ENCODE peak calls at places on chromosomes 11 and 22, in five cellular contexts. O, U, N, F and P are unnamed samples.

GRCh38 chr11:34633640-34633989 is 12.7 kb downstream of the EHF start:
- DNase-seq in F (no peak), N (no peak), O (no peak), U (no peak), P (no peak)

GRCh38 chr11:96228911-96229310 is 114.1 kb downstream of the MAML2 start:
- DNase-seq in O (no peak), N (no peak), U (no peak), F (no peak), P (no peak)

GRCh38 chr11:112881461-112881860 is 79.8 kb upstream of the NCAM1 start:
- DNase-seq in O (peak), U (no peak), F (peak), N (peak), P (no peak)

GRCh38 chr11:77096591-77097019 is 6.0 kb upstream of the OMP start:
- DNase-seq in U (no peak), O (no peak), N (no peak), F (no peak), P (no peak)

GRCh38 chr11:1163911-1164735 is 6.4 kb downstream of the MUC5AC start:
- DNase-seq in F (peak), U (no peak), O (no peak), N (peak), P (no peak)

GRCh38 chr11:36019722-36020121 is 75.9 kb downstream of the LDLRAD3 start:
- DNase-seq in N (no peak), U (no peak), F (no peak), O (no peak), P (no peak)

GRCh38 chr11:112570335-112570734 is 309.7 kb upstream of the PLET1 start:
- DNase-seq in U (no peak), N (no peak), F (no peak), O (no peak), P (no peak)

GRCh38 chr11:75759832-75760231 is 8.7 kb upstream of the DGAT2 start:
- DNase-seq in F (no peak), U (no peak), N (no peak), O (no peak), P (no peak)

GRCh38 chr22:25364736-25365241 is 145.3 kb downstream of the CRYBB2 start:
- DNase-seq in F (no peak), N (peak), O (no peak), U (no peak), P (no peak)

GRCh38 chr11:100684101-100685065 is 2.7 kb upstream of the ARHGAP42 start:
- DNase-seq in F (no peak), N (no peak), O (no peak), U (no peak), P (no peak)

GRCh38 chr11:86490582-86490981 is 115.9 kb downstream of the CCDC81 start:
- DNase-seq in U (no peak), N (no peak), F (no peak), O (no peak), P (no peak)

GRCh38 chr11:19552100-19552499 is 160.5 kb upstream of the NAV2 start:
- DNase-seq in F (no peak), O (no peak), U (no peak), N (no peak), P (no peak)

GRCh38 chr11:107719557-107720304 is 7.9 kb upstream of the SLN start:
- DNase-seq in U (no peak), N (no peak), F (no peak), O (no peak), P (no peak)

GRCh38 chr11:127074151-127074761 is 73.7 kb upstream of the KIRREL3 start:
- DNase-seq in U (peak), O (no peak), N (no peak), F (no peak), P (no peak)
- TF ChIP-seq CTCF in U (peak), O (peak), N (no peak), F (no peak), P (peak)

GRCh38 chr11:68610452-68611116 is 73.8 kb upstream of the GAL start:
- DNase-seq in F (no peak), U (no peak), O (no peak), N (no peak), P (no peak)
- TF ChIP-seq CTCF in F (no peak), U (peak), O (no peak), N (no peak), P (peak)

DNA sequence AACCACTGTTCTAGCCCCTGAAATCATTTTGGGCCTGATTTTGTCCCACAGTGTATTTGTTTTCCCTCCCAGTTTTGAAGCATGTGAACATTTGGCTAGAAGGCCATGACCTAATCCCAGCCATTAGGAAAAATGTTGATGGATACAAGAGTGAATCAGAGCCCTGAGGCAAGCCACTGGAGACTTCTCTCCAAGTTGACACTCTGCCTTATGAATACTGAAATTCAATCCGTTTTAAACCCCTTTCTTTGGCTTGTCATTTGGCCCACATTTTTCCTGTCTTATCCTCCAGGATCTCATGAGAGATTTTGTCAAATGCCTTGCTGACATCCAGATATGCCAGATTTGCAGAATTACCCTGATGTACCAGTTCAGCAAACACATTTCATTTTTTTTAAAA is 158.8 kb downstream of the FAT3 start:
- DNase-seq in N (no peak), O (no peak), F (no peak), U (no peak), P (no peak)
- TF ChIP-seq CTCF in N (no peak), O (no peak), F (no peak), U (no peak), P (no peak)

GRCh38 chr22:35452810-35453743 is 53.1 kb downstream of the MCM5 start:
- DNase-seq in O (no peak), N (no peak), U (no peak), F (no peak), P (no peak)

GRCh38 chr22:35455529-35455928 is 55.6 kb downstream of the MCM5 start:
- DNase-seq in N (no peak), O (no peak), U (no peak), F (no peak), P (no peak)

GRCh38 chr22:35456757-35457156 is 56.8 kb downstream of the MCM5 start:
- DNase-seq in F (no peak), O (no peak), N (no peak), U (no peak), P (no peak)

GRCh38 chr22:35452351-35452781 is 52.4 kb downstream of the MCM5 start:
- DNase-seq in N (peak), O (no peak), F (no peak), U (no peak), P (no peak)

GRCh38 chr22:35454416-35455054 is 54.6 kb downstream of the MCM5 start:
- DNase-seq in U (no peak), N (no peak), O (no peak), F (no peak), P (no peak)
- TF ChIP-seq CTCF in U (no peak), N (no peak), O (no peak), F (no peak), P (peak)

DNA sequence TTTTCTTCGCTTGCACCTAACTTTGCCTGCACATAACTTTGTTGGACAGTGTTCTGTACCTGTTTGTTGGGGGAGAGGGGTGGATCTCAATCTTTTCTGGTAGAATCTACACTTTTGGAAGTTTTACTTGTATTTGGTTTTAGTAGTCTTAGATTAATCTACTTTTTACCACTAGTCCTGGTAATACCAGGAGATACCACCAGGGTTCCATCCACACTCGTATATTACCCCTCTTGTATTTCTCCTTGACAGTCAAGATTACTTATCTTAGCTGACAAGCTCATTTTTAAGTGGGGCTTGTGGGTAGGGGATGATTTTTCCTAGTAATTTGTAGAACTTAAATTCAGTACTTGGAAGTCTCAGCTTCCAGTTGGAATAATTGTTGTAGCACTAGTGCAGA is 37.3 kb upstream of the TECTA start:
- DNase-seq in U (no peak), N (no peak), F (no peak), O (no peak), P (no peak)
- TF ChIP-seq CTCF in U (no peak), N (no peak), F (no peak), O (peak), P (peak)

DNA sequence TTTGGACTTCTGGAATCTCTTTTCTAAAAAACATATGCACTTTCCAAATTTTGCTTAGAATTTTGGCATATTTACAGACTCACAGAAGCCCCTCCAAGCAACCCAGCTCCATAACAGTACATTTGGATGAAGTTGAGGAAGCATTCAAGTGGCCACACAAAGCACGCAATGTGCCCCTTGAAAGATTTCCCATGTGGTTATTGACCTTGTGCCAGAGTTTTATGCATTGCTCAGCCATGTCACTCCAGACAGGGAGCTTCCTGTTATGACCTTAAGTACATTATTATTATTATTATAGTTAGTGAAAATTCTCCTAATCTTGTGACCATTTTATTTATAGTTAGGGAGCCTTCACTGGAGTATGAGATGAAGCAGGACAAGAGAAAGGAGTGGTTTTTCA is 35.0 kb upstream of the BDNF start:
- DNase-seq in O (no peak), N (no peak), F (no peak), U (no peak), P (no peak)
- TF ChIP-seq CTCF in O (no peak), N (no peak), F (no peak), U (no peak), P (no peak)